ENCODE peak calls at places on chromosomes 7 and 10, in nine cellular contexts. I is HCT116, W is sigmoid colon, L is HL-60, O is GM23338, Y is H1, R is spleen, H is endothelial cell of umbilical vein, J is transverse colon. G is an unnamed sample.

GRCh38 chr10:103572597-103573321 is 79.3 kb downstream of the NEURL1 start:
- DNase-seq in I (no peak), W (no peak), L (no peak), O (no peak), Y (no peak), R (no peak), H (no peak), J (no peak), G (no peak)

GRCh38 chr10:132575320-132576201 is 38.0 kb downstream of the INPP5A start:
- DNase-seq in I (no peak), W (no peak), L (peak), O (no peak), Y (no peak), R (no peak), H (peak), J (no peak), G (no peak)

GRCh38 chr7:152435384-152436278 is at the start of gene KMT2C:
- DNase-seq in I (no peak), W (peak), L (peak), O (peak), Y (no peak), R (peak), H (peak), J (peak), G (no peak)

GRCh38 chr10:46557319-46558140 is 1.1 kb upstream of the GPRIN2 start:
- DNase-seq in I (no peak), W (peak), L (peak), O (peak), Y (no peak), R (peak), H (no peak), J (peak), G (no peak)

GRCh38 chr10:69047111-69047837 is 40.6 kb upstream of the SRGN start:
- DNase-seq in I (no peak), W (no peak), L (no peak), O (no peak), Y (no peak), R (no peak), H (no peak), J (no peak), G (no peak)

GRCh38 chr10:60828489-60828852 is 50.2 kb downstream of the CDK1 start:
- DNase-seq in I (no peak), W (no peak), L (no peak), O (no peak), Y (no peak), R (no peak), H (peak), J (no peak), G (no peak)

GRCh38 chr7:155009570-155010157 is 6.7 kb upstream of the PAXIP1 start:
- DNase-seq in I (peak), W (no peak), L (peak), O (peak), Y (no peak), R (no peak), H (peak), J (no peak), G (no peak)

GRCh38 chr7:2261611-2262010 is 19.6 kb downstream of the NUDT1 start:
- DNase-seq in I (no peak), W (no peak), L (peak), O (no peak), Y (no peak), R (peak), H (no peak), J (no peak), G (no peak)

GRCh38 chr7:148819697-148820332 is 64.3 kb downstream of the EZH2 start:
- DNase-seq in I (no peak), W (no peak), L (no peak), O (no peak), Y (no peak), R (no peak), H (peak), J (no peak), G (no peak)

GRCh38 chr10:60465801-60466200 is 76.1 kb upstream of the ANK3 start:
- DNase-seq in I (no peak), W (no peak), L (no peak), O (no peak), Y (no peak), R (no peak), H (no peak), J (no peak), G (no peak)

GRCh38 chr7:111758332-111758731 is 196.0 kb upstream of the IMMP2L start:
- DNase-seq in I (no peak), W (no peak), L (no peak), O (no peak), Y (no peak), R (no peak), H (no peak), J (no peak), G (no peak)

GRCh38 chr10:62106929-62107519 is 161.6 kb downstream of the RTKN2 start:
- DNase-seq in I (no peak), W (no peak), L (no peak), O (no peak), Y (no peak), R (no peak), H (no peak), J (no peak), G (no peak)

GRCh38 chr10:45553155-45553554 is 119.4 kb downstream of the ZFAND4 start:
- DNase-seq in I (no peak), W (no peak), L (no peak), O (no peak), Y (no peak), R (no peak), H (no peak), J (no peak), G (no peak)

GRCh38 chr7:151080091-151080521 is 503 bp downstream of the FASTK start:
- DNase-seq in I (no peak), W (no peak), L (peak), O (no peak), Y (no peak), R (no peak), H (no peak), J (no peak), G (no peak)

GRCh38 chr10:125538947-125539649 is 143.9 kb downstream of the TEX36 start:
- DNase-seq in I (no peak), W (peak), L (no peak), O (peak), Y (no peak), R (no peak), H (peak), J (peak), G (no peak)

GRCh38 chr10:101839421-101840063 is 4.1 kb downstream of the KCNIP2 start:
- DNase-seq in I (peak), W (no peak), L (no peak), O (peak), Y (no peak), R (peak), H (no peak), J (peak), G (no peak)

GRCh38 chr10:100803481-100803880 is 58.1 kb downstream of the PAX2 start:
- DNase-seq in I (no peak), W (peak), L (no peak), O (peak), Y (no peak), R (no peak), H (no peak), J (no peak), G (no peak)

GRCh38 chr10:28796606-28797512 is 119.5 kb downstream of the BAMBI start:
- DNase-seq in I (no peak), W (no peak), L (no peak), O (no peak), Y (no peak), R (no peak), H (no peak), J (peak), G (no peak)

GRCh38 chr10:121340176-121340850 is 257.9 kb downstream of the FGFR2 start:
- DNase-seq in I (no peak), W (no peak), L (no peak), O (peak), Y (no peak), R (no peak), H (no peak), J (no peak), G (no peak)

GRCh38 chr7:91771394-91771793 is 109.1 kb downstream of the MTERF1 start:
- DNase-seq in I (no peak), W (no peak), L (no peak), O (no peak), Y (no peak), R (no peak), H (no peak), J (no peak), G (no peak)

GRCh38 chr7:121180436-121181063 is 148.2 kb upstream of the WNT16 start:
- DNase-seq in I (no peak), W (no peak), L (no peak), O (no peak), Y (no peak), R (no peak), H (no peak), J (no peak), G (no peak)

GRCh38 chr7:86926732-86927131 is 132.7 kb downstream of the ELAPOR2 start:
- DNase-seq in I (peak), W (no peak), L (peak), O (peak), Y (no peak), R (no peak), H (peak), J (no peak), G (no peak)

GRCh38 chr10:112958275-112958995 is 8.4 kb downstream of the TCF7L2 start:
- DNase-seq in I (no peak), W (no peak), L (no peak), O (peak), Y (no peak), R (no peak), H (no peak), J (no peak), G (peak)

GRCh38 chr10:74077416-74077815 is 73.2 kb downstream of the AP3M1 start:
- DNase-seq in I (no peak), W (no peak), L (no peak), O (no peak), Y (no peak), R (no peak), H (no peak), J (no peak), G (no peak)

GRCh38 chr7:875476-876076 is 778 bp upstream of the GET4 start:
- DNase-seq in I (no peak), W (no peak), L (no peak), O (no peak), Y (no peak), R (peak), H (no peak), J (peak), G (no peak)

GRCh38 chr7:874036-874749 is 2.2 kb upstream of the GET4 start:
- DNase-seq in I (no peak), W (no peak), L (no peak), O (no peak), Y (no peak), R (no peak), H (no peak), J (no peak), G (no peak)

GRCh38 chr7:873367-874002 is 2.9 kb upstream of the GET4 start:
- DNase-seq in I (peak), W (peak), L (peak), O (peak), Y (peak), R (peak), H (peak), J (peak), G (peak)

GRCh38 chr7:876077-876971 is at the start of gene GET4:
- DNase-seq in I (peak), W (peak), L (peak), O (peak), Y (peak), R (peak), H (peak), J (peak), G (no peak)

DNA sequence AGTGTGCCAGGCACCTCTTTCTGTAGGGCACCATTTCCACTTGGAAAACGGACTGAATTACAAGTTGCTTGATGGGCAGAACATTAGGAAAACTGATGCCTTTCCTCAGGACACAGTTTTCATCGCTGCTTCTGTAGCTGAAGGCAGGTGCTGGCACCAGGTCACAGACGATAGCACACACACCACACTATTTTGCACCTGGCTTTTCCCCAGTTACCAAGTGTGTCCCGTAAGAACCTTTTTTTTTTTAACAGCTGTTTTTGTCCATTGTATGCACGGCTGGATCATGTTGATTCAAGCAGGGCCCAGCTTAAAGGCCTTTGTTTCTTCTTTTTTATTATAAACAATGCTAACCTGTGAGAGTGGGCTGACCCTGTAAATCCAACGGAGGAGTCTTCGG is 1.3 kb upstream of the GET4 start:
- DNase-seq in I (no peak), W (no peak), L (no peak), O (no peak), Y (no peak), R (no peak), H (no peak), J (no peak), G (no peak)
- H3K4me3 ChIP-seq in I (no peak), W (no peak), L (no peak), O (no peak), Y (no peak), R (no peak), H (no peak), J (no peak), G (no peak)

GRCh38 chr7:80858141-80858903 is 60.5 kb downstream of the SEMA3C start:
- DNase-seq in I (no peak), W (no peak), L (no peak), O (no peak), Y (no peak), R (no peak), H (peak), J (no peak), G (no peak)

GRCh38 chr7:80856769-80857168 is 62.1 kb downstream of the SEMA3C start:
- DNase-seq in I (no peak), W (no peak), L (no peak), O (no peak), Y (no peak), R (no peak), H (no peak), J (no peak), G (no peak)

DNA sequence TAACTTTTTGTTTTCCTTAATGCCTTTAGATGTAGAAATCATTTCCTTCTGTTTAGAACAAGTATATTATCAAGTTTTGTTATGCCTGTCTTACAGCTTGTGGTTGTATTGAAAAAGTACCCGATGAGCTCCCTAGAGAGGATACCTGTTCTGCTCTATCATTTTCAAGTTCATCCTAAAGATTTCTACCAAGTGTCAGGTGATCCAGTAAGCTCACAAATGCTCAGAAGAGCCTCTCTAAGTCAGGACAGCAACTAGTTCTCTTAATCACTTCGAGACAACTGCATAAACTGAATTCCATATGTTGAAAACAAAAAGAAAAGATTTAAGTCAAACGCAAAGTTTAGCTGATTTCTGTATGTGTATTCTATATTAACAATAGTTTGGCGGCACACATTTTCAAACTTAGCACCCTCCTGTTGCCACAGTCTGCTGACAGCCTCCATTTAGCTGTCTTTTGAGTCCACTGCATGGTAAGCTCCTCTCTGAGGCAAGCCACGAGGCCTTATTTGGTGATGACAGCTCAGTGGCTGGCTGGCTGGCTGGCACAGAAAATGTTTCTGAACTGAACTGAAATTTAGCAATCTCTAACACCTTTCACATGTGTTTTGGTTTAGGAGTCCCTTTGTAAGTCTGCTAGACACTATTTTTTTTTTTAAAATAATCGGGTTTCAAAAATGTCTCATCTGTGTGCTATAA is 59.4 kb downstream of the SEMA3C start:
- DNase-seq in I (no peak), W (peak), L (no peak), O (no peak), Y (no peak), R (no peak), H (no peak), J (peak), G (no peak)
- TF ChIP-seq POLR2AphosphoS5 in I (no peak), W (peak), L (no peak), O (no peak), Y (no peak), R (no peak), H (no peak), J (no peak), G (no peak)

DNA sequence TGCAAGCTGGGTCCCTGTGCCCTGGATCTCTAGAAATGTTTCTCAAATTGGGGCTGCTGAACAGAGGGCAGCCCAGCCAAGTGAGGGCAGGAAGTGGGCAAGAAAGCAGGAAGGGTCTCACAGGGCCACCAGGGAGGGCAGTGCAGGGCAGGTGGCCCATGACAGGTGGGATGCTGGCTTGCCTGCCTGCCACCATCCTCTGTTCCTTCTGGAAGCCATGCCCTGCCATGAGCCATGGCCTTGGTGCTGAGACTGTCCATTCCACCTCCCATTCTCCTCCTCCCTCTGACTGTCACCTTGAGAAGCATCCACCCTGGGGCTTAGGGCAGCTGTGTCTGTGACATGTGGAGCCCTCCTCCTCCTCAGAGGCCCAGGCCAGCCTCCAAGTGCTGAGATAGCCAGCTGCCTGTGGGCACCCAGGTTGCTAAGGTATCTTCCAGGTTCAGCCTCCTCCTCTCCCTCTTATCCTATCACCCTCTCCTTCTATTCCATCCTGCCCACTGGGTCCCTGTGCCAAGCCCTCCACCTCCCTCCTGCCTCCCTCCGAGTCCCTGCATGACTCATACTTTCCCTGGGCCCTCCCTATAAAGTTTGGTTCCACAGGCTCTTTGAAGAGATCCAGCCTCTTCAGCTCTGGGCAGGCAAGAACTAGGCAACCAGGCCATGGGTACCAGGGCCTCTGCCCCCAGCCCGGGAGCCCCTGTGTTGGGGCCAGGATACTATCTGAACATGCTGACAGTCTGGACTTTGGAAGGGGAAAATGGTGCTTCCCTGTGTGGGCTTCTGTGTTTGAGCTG is 1.3 kb downstream of the VSIR start:
- DNase-seq in I (peak), W (peak), L (peak), O (no peak), Y (no peak), R (no peak), H (peak), J (peak), G (no peak)
- H3K4me3 ChIP-seq in I (peak), W (peak), L (peak), O (no peak), Y (no peak), R (peak), H (no peak), J (peak), G (no peak)

GRCh38 chr10:84563355-84563754 is 235.0 kb downstream of the CCSER2 start:
- DNase-seq in I (no peak), W (no peak), L (no peak), O (no peak), Y (no peak), R (no peak), H (no peak), J (no peak), G (no peak)
- TF ChIP-seq POLR2AphosphoS5 in I (no peak), W (no peak), L (no peak), O (no peak), Y (no peak), R (no peak), H (no peak), J (no peak), G (no peak)

DNA sequence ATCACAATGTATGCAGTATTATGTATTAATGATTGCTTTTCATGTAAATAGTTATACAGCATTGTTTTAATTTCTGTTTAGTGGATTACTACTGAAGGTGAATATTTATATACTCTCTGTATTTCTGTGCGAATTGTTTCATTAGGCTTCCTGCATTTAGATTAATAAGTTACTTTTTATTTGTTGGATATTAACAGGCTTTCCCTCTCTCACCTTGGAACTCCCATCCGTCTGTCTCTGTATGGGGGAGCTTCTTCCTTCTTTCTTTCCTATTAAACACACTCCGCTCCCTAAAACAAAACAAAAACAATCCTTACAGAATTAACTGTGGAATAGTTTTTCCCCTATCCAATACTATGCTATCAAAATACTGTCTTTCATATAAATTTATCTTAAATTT is 205.1 kb downstream of the CACNB2 start:
- DNase-seq in I (no peak), W (no peak), L (no peak), O (no peak), Y (no peak), R (no peak), H (no peak), J (no peak), G (no peak)
- H3K4me3 ChIP-seq in I (no peak), W (no peak), L (no peak), O (no peak), Y (no peak), R (no peak), H (no peak), J (no peak), G (no peak)

DNA sequence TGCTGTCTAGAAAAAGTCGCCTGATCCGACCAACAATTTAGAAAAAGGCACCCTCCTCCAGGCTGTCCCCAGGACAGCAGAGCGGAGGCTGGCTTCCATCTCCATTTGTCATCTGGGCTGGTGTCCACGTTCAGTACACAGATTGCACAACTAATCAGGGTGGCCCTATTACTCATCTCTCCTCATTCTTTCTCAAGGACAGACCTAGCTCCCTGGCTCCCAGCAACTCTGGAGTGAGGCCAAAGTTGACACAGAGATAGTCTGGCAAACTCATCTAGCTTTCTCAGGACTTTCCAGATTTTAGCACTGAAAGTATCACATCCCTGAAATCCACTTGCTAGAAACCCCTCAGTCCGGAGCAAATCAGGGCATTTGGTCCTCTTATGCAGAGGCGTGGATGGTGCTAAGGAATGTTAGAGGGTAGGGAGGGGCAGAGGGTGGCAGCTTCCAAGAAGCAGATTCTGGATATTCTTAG is 75.1 kb downstream of the DNAH11 start:
- DNase-seq in I (no peak), W (peak), L (no peak), O (no peak), Y (no peak), R (no peak), H (peak), J (peak), G (no peak)
- TF ChIP-seq POLR2AphosphoS5 in I (no peak), W (peak), L (no peak), O (no peak), Y (no peak), R (no peak), H (no peak), J (no peak), G (no peak)